ENCODE peak calls at places on chromosomes 1 and 21, in five cellular contexts. One of them, this sample, is unnamed.

GRCh38 chr1:154453577-154454352 is 48.3 kb upstream of the TDRD10 start:
- DNase-seq in AG09309: no peak
- DNase-seq in prostate gland: no peak
- DNase-seq in heart right ventricle: no peak
- DNase-seq in cardiac fibroblast: peak
- DNase-seq in this sample: peak

GRCh38 chr1:206814716-206815341 is 42.5 kb upstream of the IL10 start:
- DNase-seq in AG09309: no peak
- DNase-seq in prostate gland: no peak
- DNase-seq in heart right ventricle: no peak
- DNase-seq in cardiac fibroblast: no peak
- DNase-seq in this sample: peak

GRCh38 chr21:36065497-36066036 is 4.3 kb upstream of the CBR1 start:
- DNase-seq in AG09309: no peak
- DNase-seq in prostate gland: no peak
- DNase-seq in heart right ventricle: no peak
- DNase-seq in cardiac fibroblast: peak
- DNase-seq in this sample: peak

GRCh38 chr1:178150610-178151009 is 56.7 kb downstream of the RASAL2 start:
- DNase-seq in AG09309: no peak
- DNase-seq in prostate gland: no peak
- DNase-seq in heart right ventricle: no peak
- DNase-seq in cardiac fibroblast: no peak
- DNase-seq in this sample: no peak

GRCh38 chr21:22476214-22476613 is 1478.0 kb downstream of the NCAM2 start:
- DNase-seq in AG09309: no peak
- DNase-seq in prostate gland: no peak
- DNase-seq in heart right ventricle: no peak
- DNase-seq in cardiac fibroblast: no peak
- DNase-seq in this sample: no peak

GRCh38 chr1:243842978-243843490 is 7.0 kb downstream of the AKT3 start:
- DNase-seq in AG09309: peak
- DNase-seq in prostate gland: no peak
- DNase-seq in heart right ventricle: no peak
- DNase-seq in cardiac fibroblast: peak
- DNase-seq in this sample: peak

GRCh38 chr1:41811978-41812852 is 106.5 kb downstream of the HIVEP3 start:
- DNase-seq in AG09309: peak
- DNase-seq in prostate gland: peak
- DNase-seq in heart right ventricle: peak
- DNase-seq in cardiac fibroblast: peak
- DNase-seq in this sample: peak

GRCh38 chr1:59214764-59215208 is 82.1 kb upstream of the FGGY start:
- DNase-seq in AG09309: no peak
- DNase-seq in prostate gland: no peak
- DNase-seq in heart right ventricle: no peak
- DNase-seq in cardiac fibroblast: no peak
- DNase-seq in this sample: no peak

GRCh38 chr1:165988275-165988674 is 160.9 kb downstream of the UCK2 start:
- DNase-seq in AG09309: no peak
- DNase-seq in prostate gland: no peak
- DNase-seq in heart right ventricle: no peak
- DNase-seq in cardiac fibroblast: no peak
- DNase-seq in this sample: no peak

GRCh38 chr1:228846952-228847351 is 111.7 kb downstream of the RHOU start:
- DNase-seq in AG09309: no peak
- DNase-seq in prostate gland: no peak
- DNase-seq in heart right ventricle: no peak
- DNase-seq in cardiac fibroblast: no peak
- DNase-seq in this sample: no peak

GRCh38 chr1:68358439-68358838 is 91.3 kb downstream of the RPE65 start:
- DNase-seq in AG09309: no peak
- DNase-seq in prostate gland: no peak
- DNase-seq in heart right ventricle: peak
- DNase-seq in cardiac fibroblast: no peak
- DNase-seq in this sample: no peak

GRCh38 chr1:53294557-53294956 is 33.3 kb downstream of the LRP8 start:
- DNase-seq in AG09309: no peak
- DNase-seq in prostate gland: no peak
- DNase-seq in heart right ventricle: no peak
- DNase-seq in cardiac fibroblast: peak
- DNase-seq in this sample: peak

GRCh38 chr21:31667639-31668038 is 8.1 kb downstream of the SOD1 start:
- DNase-seq in AG09309: no peak
- DNase-seq in prostate gland: no peak
- DNase-seq in heart right ventricle: no peak
- DNase-seq in cardiac fibroblast: no peak
- DNase-seq in this sample: no peak

GRCh38 chr1:30354410-30354809 is 369.0 kb downstream of the MATN1 start:
- DNase-seq in AG09309: no peak
- DNase-seq in prostate gland: no peak
- DNase-seq in heart right ventricle: no peak
- DNase-seq in cardiac fibroblast: no peak
- DNase-seq in this sample: no peak

GRCh38 chr1:8342325-8342724 is 24.4 kb downstream of the SLC45A1 start:
- DNase-seq in AG09309: no peak
- DNase-seq in prostate gland: no peak
- DNase-seq in heart right ventricle: no peak
- DNase-seq in cardiac fibroblast: peak
- DNase-seq in this sample: peak

GRCh38 chr21:39387461-39388037 is 38.7 kb upstream of the HMGN1 start:
- DNase-seq in AG09309: peak
- DNase-seq in prostate gland: peak
- DNase-seq in heart right ventricle: peak
- DNase-seq in cardiac fibroblast: peak
- DNase-seq in this sample: peak

GRCh38 chr21:39388038-39388810 is 39.3 kb upstream of the HMGN1 start:
- DNase-seq in AG09309: peak
- DNase-seq in prostate gland: peak
- DNase-seq in heart right ventricle: peak
- DNase-seq in cardiac fibroblast: peak
- DNase-seq in this sample: peak

GRCh38 chr21:39390212-39390765 is 41.4 kb upstream of the HMGN1 start:
- DNase-seq in AG09309: no peak
- DNase-seq in prostate gland: no peak
- DNase-seq in heart right ventricle: no peak
- DNase-seq in cardiac fibroblast: no peak
- DNase-seq in this sample: no peak

GRCh38 chr21:39386899-39387298 is 38.0 kb upstream of the HMGN1 start:
- DNase-seq in AG09309: no peak
- DNase-seq in prostate gland: no peak
- DNase-seq in heart right ventricle: no peak
- DNase-seq in cardiac fibroblast: no peak
- DNase-seq in this sample: no peak

DNA sequence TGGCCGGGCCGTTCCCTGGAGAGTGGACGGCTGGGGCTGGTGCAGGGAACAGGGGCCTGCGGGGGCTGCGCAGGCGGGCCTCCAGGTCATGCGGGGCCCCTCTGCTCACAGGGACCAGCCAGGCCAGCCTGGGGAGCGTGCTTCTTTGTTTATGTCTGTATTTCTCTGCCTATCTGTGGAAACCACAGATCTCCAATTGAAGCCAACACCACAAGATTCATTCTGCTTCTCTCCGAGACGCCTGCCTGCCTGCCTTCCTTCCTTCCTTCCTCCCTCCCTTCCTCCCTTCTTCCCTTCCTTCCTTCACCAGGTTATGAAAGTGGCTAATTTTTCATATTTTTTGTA is 39.9 kb upstream of the HMGN1 start:
- DNase-seq in AG09309: no peak
- DNase-seq in prostate gland: no peak
- DNase-seq in heart right ventricle: no peak
- DNase-seq in cardiac fibroblast: no peak
- DNase-seq in this sample: no peak
- H3K4me3 ChIP-seq in AG09309: peak
- H3K4me3 ChIP-seq in prostate gland: no peak
- H3K4me3 ChIP-seq in heart right ventricle: peak
- H3K4me3 ChIP-seq in cardiac fibroblast: no peak
- H3K4me3 ChIP-seq in this sample: peak

GRCh38 chr21:42382915-42383314 is 12.9 kb downstream of the TMPRSS3 start:
- DNase-seq in AG09309: no peak
- DNase-seq in prostate gland: no peak
- DNase-seq in heart right ventricle: no peak
- DNase-seq in cardiac fibroblast: no peak
- DNase-seq in this sample: no peak
- H3K4me3 ChIP-seq in AG09309: no peak
- H3K4me3 ChIP-seq in prostate gland: no peak
- H3K4me3 ChIP-seq in heart right ventricle: no peak
- H3K4me3 ChIP-seq in cardiac fibroblast: no peak
- H3K4me3 ChIP-seq in this sample: no peak

GRCh38 chr1:175193339-175193950 is 869 bp upstream of the KIAA0040 start:
- DNase-seq in AG09309: no peak
- DNase-seq in prostate gland: no peak
- DNase-seq in heart right ventricle: peak
- DNase-seq in cardiac fibroblast: peak
- DNase-seq in this sample: no peak
- H3K4me3 ChIP-seq in AG09309: peak
- H3K4me3 ChIP-seq in prostate gland: peak
- H3K4me3 ChIP-seq in heart right ventricle: peak
- H3K4me3 ChIP-seq in cardiac fibroblast: peak
- H3K4me3 ChIP-seq in this sample: peak

GRCh38 chr1:220339581-220339980 is 67.3 kb upstream of the RAB3GAP2 start:
- DNase-seq in AG09309: no peak
- DNase-seq in prostate gland: no peak
- DNase-seq in heart right ventricle: no peak
- DNase-seq in cardiac fibroblast: no peak
- DNase-seq in this sample: no peak

GRCh38 chr1:220335668-220336067 is 63.4 kb upstream of the RAB3GAP2 start:
- DNase-seq in AG09309: no peak
- DNase-seq in prostate gland: peak
- DNase-seq in heart right ventricle: no peak
- DNase-seq in cardiac fibroblast: no peak
- DNase-seq in this sample: no peak

GRCh38 chr1:220342853-220343252 is 70.6 kb upstream of the RAB3GAP2 start:
- DNase-seq in AG09309: no peak
- DNase-seq in prostate gland: no peak
- DNase-seq in heart right ventricle: no peak
- DNase-seq in cardiac fibroblast: no peak
- DNase-seq in this sample: peak

GRCh38 chr1:220336391-220337065 is 64.3 kb upstream of the RAB3GAP2 start:
- DNase-seq in AG09309: no peak
- DNase-seq in prostate gland: no peak
- DNase-seq in heart right ventricle: no peak
- DNase-seq in cardiac fibroblast: no peak
- DNase-seq in this sample: no peak

DNA sequence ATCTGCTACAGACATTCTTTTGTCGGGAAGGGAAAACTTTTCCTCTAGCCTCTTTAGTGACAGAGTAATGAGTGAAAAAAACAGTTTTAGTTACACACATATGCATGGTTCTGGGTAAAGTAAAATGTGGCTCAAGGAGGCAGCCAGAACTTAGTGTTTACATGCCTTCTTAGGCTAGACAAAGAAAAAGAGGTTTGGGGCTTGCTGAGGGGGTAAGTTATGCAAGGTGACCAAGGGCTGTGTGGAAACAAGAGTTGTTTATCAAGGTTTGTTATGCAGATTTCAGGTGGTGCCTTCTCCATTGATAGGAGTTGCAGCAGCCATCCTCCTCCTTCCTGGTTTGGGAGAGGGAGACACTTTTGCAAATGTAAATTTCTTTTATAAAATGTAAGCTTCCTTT is 66.5 kb upstream of the RAB3GAP2 start:
- DNase-seq in AG09309: no peak
- DNase-seq in prostate gland: no peak
- DNase-seq in heart right ventricle: no peak
- DNase-seq in cardiac fibroblast: no peak
- DNase-seq in this sample: no peak
- H3K4me3 ChIP-seq in AG09309: no peak
- H3K4me3 ChIP-seq in prostate gland: no peak
- H3K4me3 ChIP-seq in heart right ventricle: no peak
- H3K4me3 ChIP-seq in cardiac fibroblast: no peak
- H3K4me3 ChIP-seq in this sample: no peak

GRCh38 chr1:84434756-84435142 is 36.5 kb downstream of the DNASE2B start:
- DNase-seq in AG09309: no peak
- DNase-seq in prostate gland: no peak
- DNase-seq in heart right ventricle: no peak
- DNase-seq in cardiac fibroblast: peak
- DNase-seq in this sample: peak
- H3K4me3 ChIP-seq in AG09309: no peak
- H3K4me3 ChIP-seq in prostate gland: no peak
- H3K4me3 ChIP-seq in heart right ventricle: no peak
- H3K4me3 ChIP-seq in cardiac fibroblast: no peak
- H3K4me3 ChIP-seq in this sample: no peak

GRCh38 chr1:51630922-51631321 is 14.0 kb downstream of the OSBPL9 start:
- DNase-seq in AG09309: no peak
- DNase-seq in prostate gland: no peak
- DNase-seq in heart right ventricle: no peak
- DNase-seq in cardiac fibroblast: no peak
- DNase-seq in this sample: no peak
- H3K4me3 ChIP-seq in AG09309: no peak
- H3K4me3 ChIP-seq in prostate gland: no peak
- H3K4me3 ChIP-seq in heart right ventricle: no peak
- H3K4me3 ChIP-seq in cardiac fibroblast: no peak
- H3K4me3 ChIP-seq in this sample: no peak

GRCh38 chr1:92877792-92878191 is 46.0 kb downstream of the RPL5 start:
- DNase-seq in AG09309: no peak
- DNase-seq in prostate gland: no peak
- DNase-seq in heart right ventricle: no peak
- DNase-seq in cardiac fibroblast: peak
- DNase-seq in this sample: peak
- H3K4me3 ChIP-seq in AG09309: no peak
- H3K4me3 ChIP-seq in prostate gland: no peak
- H3K4me3 ChIP-seq in heart right ventricle: no peak
- H3K4me3 ChIP-seq in cardiac fibroblast: no peak
- H3K4me3 ChIP-seq in this sample: no peak

GRCh38 chr1:29120367-29120766 is 3.3 kb downstream of the TMEM200B start:
- DNase-seq in AG09309: no peak
- DNase-seq in prostate gland: no peak
- DNase-seq in heart right ventricle: no peak
- DNase-seq in cardiac fibroblast: no peak
- DNase-seq in this sample: no peak

GRCh38 chr1:29121951-29122661 is 1.6 kb downstream of the TMEM200B start:
- DNase-seq in AG09309: no peak
- DNase-seq in prostate gland: no peak
- DNase-seq in heart right ventricle: peak
- DNase-seq in cardiac fibroblast: no peak
- DNase-seq in this sample: peak

GRCh38 chr1:29121516-29121937 is 2.2 kb downstream of the TMEM200B start:
- DNase-seq in AG09309: no peak
- DNase-seq in prostate gland: no peak
- DNase-seq in heart right ventricle: no peak
- DNase-seq in cardiac fibroblast: no peak
- DNase-seq in this sample: peak

GRCh38 chr1:29119365-29119929 is 4.3 kb downstream of the TMEM200B start:
- DNase-seq in AG09309: no peak
- DNase-seq in prostate gland: no peak
- DNase-seq in heart right ventricle: no peak
- DNase-seq in cardiac fibroblast: no peak
- DNase-seq in this sample: no peak

DNA sequence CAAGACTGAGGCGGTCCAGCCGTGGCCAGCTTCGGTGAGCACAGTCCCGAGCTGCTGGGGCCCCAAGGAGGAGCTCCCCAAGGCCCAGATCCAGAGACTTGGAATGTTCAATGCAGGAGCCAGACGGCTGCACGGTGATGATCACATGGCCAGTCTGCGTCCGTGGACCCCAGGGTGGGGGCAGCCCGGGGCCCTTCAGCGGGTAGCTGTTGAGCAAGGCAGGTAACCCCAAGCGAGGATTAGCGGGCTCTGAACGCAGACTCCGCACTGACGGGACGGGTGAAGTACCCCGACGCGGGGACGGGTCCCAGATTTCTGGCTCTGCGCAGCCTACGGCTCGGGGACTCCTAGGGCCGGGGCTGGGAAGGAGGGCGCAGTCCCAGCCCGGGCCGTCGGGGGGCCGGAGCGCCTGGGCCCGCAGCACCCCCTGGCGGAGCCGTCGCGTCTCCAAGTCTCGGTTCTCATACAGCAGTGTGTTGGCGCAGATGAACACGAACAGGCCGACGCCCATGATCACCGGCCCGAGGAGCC is 2.7 kb downstream of the TMEM200B start:
- DNase-seq in AG09309: no peak
- DNase-seq in prostate gland: no peak
- DNase-seq in heart right ventricle: no peak
- DNase-seq in cardiac fibroblast: peak
- DNase-seq in this sample: peak
- H3K4me3 ChIP-seq in AG09309: no peak
- H3K4me3 ChIP-seq in prostate gland: peak
- H3K4me3 ChIP-seq in heart right ventricle: peak
- H3K4me3 ChIP-seq in cardiac fibroblast: no peak
- H3K4me3 ChIP-seq in this sample: peak